ENCODE peak calls at places on chromosomes 11 and 22, in nine cellular contexts. T is dorsolateral prefrontal cortex, N is AG09319, O is H1, R is endodermal cell, Z is A549, S is cardiac fibroblast, H is MCF 10A, K is endothelial cell. A is an unnamed sample.

GRCh38 chr11:78878631-78879030 is 304.0 kb upstream of the NARS2 start:
- DNase-seq in T (no peak), N (no peak), O (no peak), R (no peak), Z (no peak), S (no peak), H (no peak), K (no peak), A (no peak)

GRCh38 chr11:70440206-70440605 is 41.9 kb downstream of the CTTN start:
- DNase-seq in T (no peak), N (no peak), O (no peak), R (no peak), Z (no peak), S (no peak), H (no peak), K (no peak), A (no peak)

GRCh38 chr11:117717485-117718314 is 79.3 kb downstream of the DSCAML1 start:
- DNase-seq in T (peak; percentile 32), N (no peak), O (peak; percentile 66), R (peak; percentile 90), Z (peak; percentile 85), S (no peak), H (no peak), K (no peak), A (no peak)

GRCh38 chr11:72394456-72394855 is 39.9 kb downstream of the CLPB start:
- DNase-seq in T (no peak), N (no peak), O (no peak), R (no peak), Z (no peak), S (no peak), H (no peak), K (no peak), A (no peak)

GRCh38 chr11:68470304-68470811 is 9.8 kb downstream of the PPP6R3 start:
- DNase-seq in T (no peak), N (no peak), O (no peak), R (no peak), Z (no peak), S (no peak), H (no peak), K (no peak), A (no peak)

GRCh38 chr11:133164986-133165385 is 367.3 kb downstream of the OPCML start:
- DNase-seq in T (peak; percentile 81), N (no peak), O (no peak), R (no peak), Z (no peak), S (no peak), H (no peak), K (no peak), A (no peak)

GRCh38 chr22:46829140-46829891 is 66.9 kb downstream of the TBC1D22A start:
- DNase-seq in T (no peak), N (peak; percentile 69), O (peak; percentile 16), R (peak; percentile 26), Z (peak; percentile 72), S (peak; percentile 89), H (peak; percentile 84), K (no peak), A (no peak)

GRCh38 chr11:33722579-33723234 is 13.5 kb downstream of the CD59 start:
- DNase-seq in T (no peak), N (no peak), O (no peak), R (no peak), Z (peak; percentile 58), S (no peak), H (peak; percentile 83), K (no peak), A (no peak)

GRCh38 chr11:10659339-10660216 is 34.0 kb downstream of the IRAG1 start:
- DNase-seq in T (no peak), N (no peak), O (no peak), R (no peak), Z (peak; percentile 84), S (peak; percentile 73), H (peak; percentile 38), K (no peak), A (no peak)

GRCh38 chr11:30412509-30412908 is 89.6 kb downstream of the ARL14EP start:
- DNase-seq in T (no peak), N (no peak), O (no peak), R (no peak), Z (no peak), S (no peak), H (no peak), K (no peak), A (no peak)

GRCh38 chr11:35082322-35083180 is 56.4 kb upstream of the CD44 start:
- DNase-seq in T (no peak), N (peak; percentile 64), O (peak; percentile 48), R (peak; percentile 90), Z (peak; percentile 81), S (peak; percentile 75), H (peak; percentile 86), K (no peak), A (peak; percentile 32)
- TF ChIP-seq CTCF in T (no peak), N (no peak), O (no peak), R (no peak), Z (no peak), S (peak; percentile 3), H (no peak), K (no peak), A (no peak)

DNA sequence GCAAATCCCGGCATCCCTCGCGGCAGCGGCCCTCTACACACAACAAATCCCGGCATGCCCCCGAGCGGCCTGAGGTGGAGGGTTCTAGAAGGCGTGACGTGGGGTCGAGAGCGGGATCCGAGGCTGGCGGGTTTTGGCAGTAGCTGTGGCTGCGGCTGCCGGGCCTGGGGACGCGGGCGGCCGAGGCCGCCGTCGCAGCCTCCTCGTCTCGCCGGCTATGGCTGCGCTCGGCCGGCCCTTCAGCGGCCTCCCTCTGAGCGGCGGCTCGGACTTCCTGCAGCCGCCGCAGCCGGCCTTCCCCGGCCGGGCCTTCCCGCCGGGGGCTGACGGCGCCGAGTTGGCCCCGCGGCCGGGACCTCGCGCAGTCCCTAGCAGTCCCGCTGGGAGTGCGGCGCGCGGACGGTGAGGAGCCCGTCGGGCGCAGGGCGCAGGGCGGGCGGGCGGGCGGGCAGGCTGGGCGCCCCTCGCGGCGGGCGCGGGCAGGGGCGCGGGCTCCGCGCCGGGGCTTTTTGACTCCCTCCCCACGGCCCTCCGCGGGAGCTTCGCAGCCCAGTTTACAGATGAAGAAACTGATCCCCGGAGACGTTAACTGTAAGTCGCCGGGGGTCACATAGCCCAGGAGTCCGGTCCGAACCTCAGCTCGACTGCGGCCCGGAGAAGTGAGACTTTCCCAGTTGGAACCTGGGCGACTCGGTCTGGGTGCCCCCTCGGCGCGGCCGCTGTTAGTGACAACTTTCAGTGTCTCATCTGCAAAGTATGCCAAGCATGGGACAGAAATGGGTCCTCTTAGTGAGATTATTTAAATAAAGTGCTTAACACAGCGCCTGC is at the start of gene CCDC117:
- DNase-seq in T (peak; percentile 96), N (peak; percentile 90), O (peak; percentile 92), R (peak; percentile 97), Z (peak; percentile 94), S (peak; percentile 97), H (peak; percentile 93), K (peak; percentile 88), A (peak; percentile 87)
- TF ChIP-seq CTCF in T (no peak), N (no peak), O (no peak), R (peak; percentile 46), Z (peak; percentile 26), S (no peak), H (no peak), K (peak; percentile 32), A (no peak)

DNA sequence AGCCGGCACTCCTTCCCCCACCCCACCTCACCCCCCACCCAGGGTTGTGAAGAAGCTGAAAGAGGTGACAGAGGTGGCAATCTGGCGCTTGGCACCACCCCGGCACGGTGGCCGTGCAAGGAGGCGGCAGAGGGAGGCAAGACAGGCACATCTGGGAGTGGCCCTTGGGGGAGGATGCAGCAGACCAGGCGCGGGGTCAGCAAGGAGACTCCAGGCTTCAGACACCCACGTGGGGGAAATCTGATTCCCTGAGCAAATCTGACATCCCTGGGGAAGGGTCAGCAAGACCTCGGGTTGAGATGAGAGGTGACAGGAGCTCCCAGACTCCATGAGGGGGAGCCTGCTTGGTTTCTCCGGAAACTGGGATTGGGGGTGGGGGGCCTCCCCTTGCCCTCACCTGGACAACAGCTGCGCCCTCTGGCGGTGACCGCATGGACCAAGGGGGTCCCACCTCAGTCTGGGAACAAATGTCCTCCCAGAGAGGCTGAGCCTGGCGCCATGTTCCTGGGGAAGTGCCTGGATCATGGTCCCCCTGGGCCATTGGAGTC is 4.0 kb upstream of the RCOR2 start:
- DNase-seq in T (no peak), N (no peak), O (peak; percentile 94), R (peak; percentile 92), Z (no peak), S (no peak), H (no peak), K (peak; percentile 46), A (no peak)
- TF ChIP-seq CTCF in T (peak; percentile 25), N (peak; percentile 42), O (peak; percentile 93), R (peak; percentile 91), Z (peak; percentile 47), S (peak; percentile 53), H (no peak), K (peak; percentile 67), A (no peak)

GRCh38 chr11:23112390-23112789 is 252.1 kb upstream of the CCDC179 start:
- DNase-seq in T (no peak), N (no peak), O (no peak), R (no peak), Z (no peak), S (no peak), H (no peak), K (no peak), A (no peak)
- TF ChIP-seq CTCF in T (no peak), N (no peak), O (no peak), R (no peak), Z (no peak), S (no peak), H (no peak), K (no peak), A (no peak)

DNA sequence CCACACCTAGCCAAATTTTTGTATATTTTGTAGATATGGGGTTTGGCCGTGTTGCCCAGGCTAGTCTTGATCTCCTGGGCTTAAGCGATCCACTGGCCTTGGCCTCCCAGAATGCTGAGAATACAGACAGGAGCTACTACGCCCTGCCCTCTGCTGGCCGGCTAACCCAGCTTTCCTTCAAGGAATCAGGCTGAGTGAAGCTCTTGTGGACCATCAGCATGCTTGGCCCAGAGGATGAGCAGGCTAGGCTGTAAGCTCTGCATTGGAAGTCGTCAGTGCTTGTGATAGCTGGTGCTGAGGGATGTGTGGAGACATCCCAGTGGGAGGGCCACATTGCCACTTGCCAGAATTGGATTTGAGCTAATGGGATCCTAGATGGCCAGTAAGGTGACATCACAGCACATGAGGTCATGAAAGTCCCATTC is 60.6 kb downstream of the MED15 start:
- DNase-seq in T (no peak), N (no peak), O (no peak), R (peak; percentile 76), Z (peak; percentile 50), S (peak; percentile 65), H (peak; percentile 48), K (no peak), A (no peak)
- TF ChIP-seq CTCF in T (no peak), N (peak; percentile 66), O (peak; percentile 58), R (peak; percentile 69), Z (peak; percentile 23), S (peak; percentile 55), H (peak; percentile 27), K (no peak), A (no peak)

A was measured in omental fat pad.